ENCODE peak calls at places on chromosome 15, in five cellular contexts. J, M, G, W and X are unnamed samples. For H3K36me3 and H3K4me1, the result is how much of the 10 kb centered on the place peaks cover.

GRCh38 chr15:43370310-43370974 is 401 bp downstream of the ZSCAN29 start:
- DNase-seq in J (peak), M (peak), G (peak), W (no peak), X (peak)

GRCh38 chr15:88428805-88429605 is 38.2 kb downstream of the MRPL46 start:
- DNase-seq in J (no peak), M (no peak), G (no peak), W (no peak), X (no peak)

GRCh38 chr15:31280037-31280830 is 46.4 kb upstream of the KLF13 start:
- DNase-seq in J (peak), M (no peak), G (no peak), W (no peak), X (no peak)

GRCh38 chr15:63968122-63968524 is 78.2 kb downstream of the DAPK2 start:
- DNase-seq in J (no peak), M (no peak), G (no peak), W (no peak), X (no peak)

GRCh38 chr15:38554354-38554753 is 10.3 kb downstream of the RASGRP1 start:
- DNase-seq in J (peak), M (no peak), G (no peak), W (no peak), X (no peak)

GRCh38 chr15:34365836-34366235 is 1.2 kb downstream of the LPCAT4 start:
- DNase-seq in J (no peak), M (no peak), G (no peak), W (no peak), X (no peak)

GRCh38 chr15:71219646-71220045 is 104.4 kb downstream of the THSD4 start:
- DNase-seq in J (no peak), M (no peak), G (no peak), W (no peak), X (no peak)

GRCh38 chr15:50183112-50183794 is 1.3 kb downstream of the SLC27A2 start:
- DNase-seq in J (no peak), M (no peak), G (no peak), W (no peak), X (no peak)

GRCh38 chr15:77716632-77717343 is 84.1 kb upstream of the LINGO1 start:
- DNase-seq in J (no peak), M (no peak), G (no peak), W (no peak), X (no peak)

GRCh38 chr15:47561102-47561501 is 156.2 kb upstream of the SEMA6D start:
- DNase-seq in J (no peak), M (no peak), G (no peak), W (no peak), X (no peak)

GRCh38 chr15:49134683-49135341 is 20.6 kb downstream of the COPS2 start:
- DNase-seq in J (no peak), M (no peak), G (no peak), W (no peak), X (no peak)

GRCh38 chr15:89067751-89068150 is 20.5 kb upstream of the ABHD2 start:
- DNase-seq in J (no peak), M (no peak), G (no peak), W (no peak), X (no peak)

GRCh38 chr15:32732574-32733157 is 14.9 kb downstream of the GREM1 start:
- DNase-seq in J (no peak), M (no peak), G (no peak), W (no peak), X (no peak)

GRCh38 chr15:75186044-75186443 is 15.6 kb upstream of the C15orf39 start:
- DNase-seq in J (no peak), M (no peak), G (no peak), W (no peak), X (no peak)

GRCh38 chr15:40702077-40702476 is 7.1 kb downstream of the RAD51 start:
- DNase-seq in J (no peak), M (no peak), G (no peak), W (no peak), X (no peak)

GRCh38 chr15:92938387-92938786 is 38.3 kb downstream of the CHD2 start:
- DNase-seq in J (no peak), M (no peak), G (no peak), W (no peak), X (no peak)

GRCh38 chr15:85381850-85382751 is 1.7 kb downstream of the AKAP13 start:
- DNase-seq in J (peak), M (no peak), G (no peak), W (no peak), X (no peak)
- H3K36me3 ChIP-seq in J (under half), M (under half), G (under half), W (under half), X (under half)

GRCh38 chr15:73617310-73617709 is 15.9 kb downstream of the NPTN start:
- DNase-seq in J (no peak), M (no peak), G (no peak), W (no peak), X (no peak)

GRCh38 chr15:73617910-73618309 is 15.3 kb downstream of the NPTN start:
- DNase-seq in J (no peak), M (no peak), G (no peak), W (no peak), X (no peak)

GRCh38 chr15:73624530-73624929 is 8.7 kb downstream of the NPTN start:
- DNase-seq in J (no peak), M (no peak), G (no peak), W (no peak), X (no peak)

GRCh38 chr15:73620078-73620477 is 13.1 kb downstream of the NPTN start:
- DNase-seq in J (no peak), M (no peak), G (no peak), W (no peak), X (no peak)

DNA sequence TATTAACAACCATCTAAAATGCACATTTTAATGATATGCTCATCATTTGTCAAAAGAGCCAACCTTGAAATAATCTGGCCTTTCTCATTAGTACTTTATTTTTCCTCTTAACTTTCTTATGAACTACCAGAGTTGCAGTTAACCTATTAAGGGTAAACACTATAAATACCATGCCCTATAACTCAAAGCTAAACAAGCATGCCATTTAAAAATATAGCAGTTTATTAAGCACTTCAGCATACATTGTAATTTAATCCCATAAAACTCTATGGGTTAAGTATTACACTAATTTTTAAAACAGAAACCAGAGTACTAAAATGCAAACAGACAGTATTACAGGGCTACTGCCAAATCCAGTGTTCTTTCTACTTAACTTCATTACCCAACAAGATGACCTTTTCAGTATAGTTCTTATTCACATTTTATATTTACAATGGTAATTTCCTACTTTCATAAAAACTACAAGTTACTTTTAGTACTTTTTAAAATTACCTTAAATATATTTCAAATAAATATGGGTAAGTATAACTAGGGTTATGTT is 11.8 kb downstream of the NPTN start:
- DNase-seq in J (no peak), M (no peak), G (no peak), W (no peak), X (no peak)
- H3K4me1 ChIP-seq in J (under half), M (under half), G (half or more), W (under half), X (under half)

GRCh38 chr15:90483012-90483307 is 46.8 kb upstream of the CRTC3 start:
- DNase-seq in J (no peak), M (no peak), G (no peak), W (no peak), X (no peak)

GRCh38 chr15:90487186-90487585 is 42.5 kb upstream of the CRTC3 start:
- DNase-seq in J (no peak), M (no peak), G (no peak), W (no peak), X (no peak)

GRCh38 chr15:90482124-90483011 is 47.4 kb upstream of the CRTC3 start:
- DNase-seq in J (peak), M (peak), G (no peak), W (peak), X (peak)

GRCh38 chr15:90481023-90481422 is 48.7 kb upstream of the CRTC3 start:
- DNase-seq in J (no peak), M (no peak), G (no peak), W (no peak), X (no peak)

DNA sequence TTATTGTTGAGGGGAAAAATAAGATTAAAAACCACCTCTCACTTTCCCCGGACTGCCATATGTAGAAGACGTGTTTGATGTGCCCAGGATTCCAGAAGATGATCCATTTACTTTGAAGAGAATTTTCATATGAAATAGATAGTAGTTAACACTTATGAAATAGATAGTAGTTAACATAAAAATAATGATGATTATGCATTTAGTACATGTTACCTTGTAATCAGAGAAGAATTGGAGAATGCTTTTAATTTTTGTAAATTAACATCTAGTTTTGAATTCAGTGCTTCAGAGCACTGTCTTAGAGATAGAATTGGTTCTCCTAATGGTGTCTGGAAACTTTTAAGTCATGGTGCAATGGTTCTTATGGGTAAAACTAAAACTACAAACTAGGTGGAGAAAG is 46.1 kb upstream of the CRTC3 start:
- DNase-seq in J (no peak), M (no peak), G (no peak), W (no peak), X (no peak)
- H3K36me3 ChIP-seq in J (under half), M (under half), G (half or more), W (under half), X (half or more)

GRCh38 chr15:45340429-45340828 is 37.9 kb downstream of the GATM start:
- DNase-seq in J (no peak), M (no peak), G (no peak), W (no peak), X (no peak)
- H3K4me1 ChIP-seq in J (under half), M (under half), G (under half), W (under half), X (under half)

DNA sequence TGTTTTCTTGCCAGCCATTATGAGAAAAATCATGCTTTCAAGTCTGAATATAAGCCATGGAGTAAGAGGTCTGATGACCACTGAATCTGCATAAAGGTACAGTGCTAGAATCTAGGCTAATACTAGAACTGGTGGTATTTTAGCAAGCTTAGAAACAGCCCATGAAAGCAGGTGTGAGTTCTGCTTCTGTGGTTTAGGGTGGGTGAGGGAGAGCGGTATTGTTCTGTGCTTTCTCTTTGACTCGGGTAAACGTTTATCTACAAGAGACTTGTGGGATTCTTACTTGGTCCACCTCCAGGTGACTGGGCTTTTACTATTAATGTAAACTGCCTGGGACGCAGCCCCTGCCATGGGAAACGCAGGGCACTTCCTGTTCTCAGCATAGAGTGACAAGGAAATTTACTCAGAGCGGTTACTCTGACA is 55.2 kb downstream of the PGPEP1L start:
- DNase-seq in J (no peak), M (no peak), G (no peak), W (no peak), X (no peak)
- H3K36me3 ChIP-seq in J (under half), M (under half), G (half or more), W (under half), X (under half)